ENCODE peak calls at places on chromosome 20, in five cellular contexts. P is A549, O is K562, Y is H1, R is SK-N-SH. V is an unnamed sample.

GRCh38 chr20:2864626-2865025 is 8.7 kb upstream of the PTPRA start:
- DNase-seq in P (no peak), O (no peak), Y (no peak), R (no peak), V (no peak)

GRCh38 chr20:58436868-58437645 is 48.0 kb downstream of the VAPB start:
- DNase-seq in P (peak; percentile 53), O (no peak), Y (no peak), R (no peak), V (no peak)

GRCh38 chr20:38152175-38153010 is 12.7 kb downstream of the TGM2 start:
- DNase-seq in P (peak; percentile 74), O (no peak), Y (no peak), R (peak; percentile 91), V (peak; percentile 97)

GRCh38 chr20:36604952-36605308 is 649 bp upstream of the RAB5IF start:
- DNase-seq in P (no peak), O (peak; percentile 28), Y (no peak), R (peak; percentile 26), V (no peak)

GRCh38 chr20:17835941-17836861 is 132.4 kb downstream of the SNX5 start:
- DNase-seq in P (peak; percentile 21), O (no peak), Y (no peak), R (no peak), V (peak; percentile 29)

GRCh38 chr20:14336667-14337066 is 745 bp downstream of the FLRT3 start:
- DNase-seq in P (peak; percentile 68), O (no peak), Y (no peak), R (no peak), V (no peak)

GRCh38 chr20:36092424-36093024 is 62.0 kb upstream of the EPB41L1 start:
- DNase-seq in P (peak; percentile 34), O (peak; percentile 77), Y (peak; percentile 61), R (peak; percentile 85), V (peak; percentile 14)

GRCh38 chr20:45282700-45283528 is 23.7 kb upstream of the RBPJL start:
- DNase-seq in P (no peak), O (no peak), Y (no peak), R (no peak), V (no peak)

GRCh38 chr20:46724343-46724959 is 15.0 kb downstream of the SLC2A10 start:
- DNase-seq in P (no peak), O (no peak), Y (no peak), R (no peak), V (no peak)

GRCh38 chr20:13648872-13649271 is 10.1 kb upstream of the TASP1 start:
- DNase-seq in P (no peak), O (no peak), Y (no peak), R (no peak), V (no peak)

GRCh38 chr20:45445805-45446562 is 23.6 kb upstream of the WFDC2 start:
- DNase-seq in P (peak; percentile 59), O (peak; percentile 67), Y (peak; percentile 81), R (peak; percentile 53), V (no peak)

GRCh38 chr20:40770564-40771307 is 81.7 kb upstream of the MAFB start:
- DNase-seq in P (no peak), O (no peak), Y (peak; percentile 43), R (no peak), V (no peak)

GRCh38 chr20:60424267-60424904 is 466.2 kb downstream of the CDH26 start:
- DNase-seq in P (no peak), O (no peak), Y (no peak), R (no peak), V (no peak)

GRCh38 chr20:58461104-58461503 is 54.1 kb downstream of the APCDD1L start:
- DNase-seq in P (no peak), O (no peak), Y (no peak), R (no peak), V (no peak)

GRCh38 chr20:57996465-57996864 is 232.0 kb downstream of the ANKRD60 start:
- DNase-seq in P (no peak), O (no peak), Y (no peak), R (no peak), V (no peak)

DNA sequence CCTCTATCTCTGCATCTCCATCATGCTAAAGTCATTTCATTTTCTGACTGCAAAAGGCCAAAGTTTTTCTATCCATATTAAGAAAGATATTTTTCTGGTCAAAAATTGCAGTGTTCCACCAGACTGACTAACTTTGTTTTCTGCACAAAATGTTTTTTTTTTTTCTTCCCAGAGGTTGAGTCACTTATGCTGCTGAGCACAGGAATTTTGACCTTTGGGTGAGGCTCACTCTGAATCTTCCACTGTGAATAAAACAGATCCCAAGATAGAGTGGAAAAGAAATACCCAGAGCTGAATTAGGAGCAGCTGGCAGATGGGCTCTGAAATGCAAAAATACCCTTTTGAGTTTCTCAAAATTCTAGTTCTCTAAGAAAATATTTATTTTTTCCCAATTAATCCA is 996.8 kb downstream of the KIF16B start:
- DNase-seq in P (no peak), O (no peak), Y (no peak), R (no peak), V (no peak)
- TF ChIP-seq MAX in P (no peak), O (no peak), Y (no peak), R (no peak), V (no peak)

GRCh38 chr20:10190456-10190855 is 28.2 kb upstream of the SNAP25 start:
- DNase-seq in P (no peak), O (no peak), Y (no peak), R (no peak), V (no peak)
- TF ChIP-seq MAX in P (no peak), O (no peak), Y (no peak), R (no peak), V (no peak)

GRCh38 chr20:6130045-6130444 is 7.2 kb upstream of the FERMT1 start:
- DNase-seq in P (no peak), O (no peak), Y (no peak), R (no peak), V (no peak)

GRCh38 chr20:6134592-6134991 is 11.8 kb upstream of the FERMT1 start:
- DNase-seq in P (no peak), O (no peak), Y (no peak), R (no peak), V (no peak)
- TF ChIP-seq MAX in P (no peak), O (no peak), Y (no peak), R (no peak), V (no peak)

DNA sequence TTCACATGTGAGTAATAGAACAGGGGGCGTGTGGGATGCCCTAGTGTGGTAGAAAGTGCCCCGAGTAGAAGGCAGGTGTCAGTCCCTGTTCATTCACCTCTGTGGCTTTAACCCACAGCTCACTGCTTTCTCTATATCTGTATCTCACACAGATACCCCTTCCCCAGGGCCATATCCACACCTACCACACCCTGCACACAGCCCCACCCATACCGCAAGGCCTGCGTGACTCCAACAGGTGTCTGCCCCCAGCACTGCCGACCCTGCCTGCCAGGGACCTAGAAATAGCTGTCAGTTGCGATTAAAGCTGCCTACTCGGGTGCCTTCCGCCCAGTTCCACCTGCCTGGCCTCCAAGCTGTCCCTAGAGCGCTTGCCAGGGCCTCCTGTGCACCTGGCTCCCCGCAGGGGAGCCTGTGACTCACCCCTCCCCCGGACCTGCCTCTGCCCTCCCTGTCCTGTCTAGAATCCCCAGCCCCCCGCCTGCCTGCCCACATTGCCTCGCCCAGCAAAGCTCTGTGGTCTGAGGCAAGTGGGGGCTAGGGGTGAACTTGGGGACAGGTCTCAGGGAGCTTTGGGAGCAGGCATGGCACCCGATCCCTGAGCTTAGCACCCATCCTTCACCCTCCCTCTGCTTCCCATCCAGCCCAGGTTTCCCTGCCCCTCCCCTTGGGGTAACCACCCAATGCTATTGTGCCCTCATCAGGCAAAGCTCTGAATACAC is 38.3 kb upstream of the ID1 start:
- DNase-seq in P (no peak), O (no peak), Y (peak; percentile 56), R (no peak), V (no peak)
- TF ChIP-seq MAX in P (no peak), O (no peak), Y (no peak), R (no peak), V (no peak)

DNA sequence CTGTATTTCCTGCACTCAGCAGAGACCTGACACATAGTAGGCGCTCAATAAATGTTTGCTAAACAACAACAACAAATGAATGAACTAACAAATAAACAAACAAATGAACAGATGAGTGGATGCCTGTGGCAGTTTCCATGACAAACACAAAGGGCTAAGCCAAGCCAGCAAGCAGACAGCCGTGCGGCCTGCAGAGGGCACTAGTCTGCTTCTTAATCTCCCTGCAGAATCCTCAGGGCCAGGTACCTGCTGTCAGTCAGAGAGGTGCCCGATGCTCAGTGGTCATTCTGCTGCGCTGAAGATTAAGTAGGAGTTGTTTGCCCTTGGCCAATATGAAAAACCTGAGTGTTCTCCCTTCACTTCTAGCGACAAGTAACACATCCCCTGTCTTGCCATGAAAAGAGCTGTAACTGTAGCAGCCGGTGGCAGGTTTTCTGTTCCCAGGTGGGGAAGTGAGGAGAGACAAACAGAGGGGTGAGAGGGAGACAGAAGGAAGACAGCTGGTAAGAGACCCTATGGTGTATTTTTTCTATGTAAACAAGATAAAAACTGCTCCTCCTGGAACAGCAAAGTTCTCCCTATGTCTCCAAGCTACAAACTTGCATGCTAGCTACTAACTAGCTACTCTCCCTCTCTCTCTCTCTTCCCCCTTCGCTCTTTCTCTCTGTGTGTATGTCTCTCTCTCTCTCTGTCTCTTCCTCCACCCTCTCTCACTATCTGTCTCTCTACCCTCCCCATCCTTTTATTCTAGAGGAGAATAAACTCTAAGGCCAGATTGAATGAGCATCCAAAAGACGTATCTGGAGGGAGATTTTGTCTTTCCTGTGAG is at the start of gene MC3R:
- DNase-seq in P (peak; percentile 63), O (peak; percentile 42), Y (peak; percentile 74), R (peak; percentile 52), V (peak; percentile 2)
- TF ChIP-seq MAX in P (no peak), O (no peak), Y (no peak), R (no peak), V (no peak)

GRCh38 chr20:34043025-34043424 is 49.3 kb downstream of the RALY start:
- DNase-seq in P (no peak), O (no peak), Y (no peak), R (no peak), V (no peak)
- TF ChIP-seq MAX in P (no peak), O (no peak), Y (no peak), R (no peak), V (no peak)

DNA sequence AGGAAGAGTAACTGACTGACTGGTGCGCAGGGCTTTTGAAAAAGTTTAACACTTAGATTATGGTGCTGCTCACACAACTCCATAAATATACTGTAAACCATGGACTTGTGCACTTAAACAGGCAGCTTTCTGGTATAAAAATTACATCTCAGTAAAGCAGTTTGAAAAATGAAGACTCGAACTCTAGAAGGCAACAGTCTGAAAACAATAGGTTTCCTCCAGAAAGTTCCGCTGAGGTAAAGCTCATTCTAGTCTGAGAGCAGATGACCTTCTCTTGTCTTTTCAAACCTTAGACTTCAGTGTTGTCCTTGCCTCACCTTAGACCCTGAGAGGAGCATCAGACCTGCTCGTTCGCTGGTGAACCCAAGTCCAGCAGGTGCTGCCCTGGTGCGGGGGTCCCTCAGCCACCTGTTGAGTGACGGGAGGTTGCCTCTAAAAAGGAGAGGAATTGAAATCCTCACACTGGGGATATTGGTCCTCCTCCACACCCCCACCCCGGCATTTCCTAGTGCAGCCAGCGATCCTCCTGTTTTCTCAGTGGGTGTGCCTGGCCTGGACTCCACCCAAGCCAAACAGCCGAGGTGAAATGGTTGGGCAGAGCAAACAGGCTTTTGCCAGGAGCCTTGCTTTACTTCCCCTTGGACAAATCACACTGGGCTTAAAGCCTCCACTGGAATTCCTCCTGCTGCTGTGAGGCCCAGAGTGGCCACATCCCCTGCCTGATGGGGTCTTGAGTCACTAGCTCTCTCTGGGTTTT is 14.7 kb upstream of the PYGB start:
- DNase-seq in P (peak; percentile 95), O (peak; percentile 14), Y (no peak), R (no peak), V (peak; percentile 48)
- TF ChIP-seq MAX in P (peak; percentile 89), O (no peak), Y (no peak), R (no peak), V (no peak)